ENCODE peak calls at places on chromosome 1, in nine cellular contexts. E is pancreas, Y is tibial artery, G is brain microvascular endothelial cell, M is right cardiac atrium, W is testis, D is body of pancreas, H is mammary epithelial cell, C is foreskin keratinocyte. N is an unnamed sample.

GRCh38 chr1:98884864-98885263 is 119.8 kb downstream of the PLPPR5 start:
- DNase-seq in C (no peak), E (no peak), G (no peak), Y (no peak), W (no peak), D (no peak), M (no peak), H (no peak), N (no peak)

GRCh38 chr1:152034654-152035405 is 2.0 kb downstream of the S100A11 start:
- DNase-seq in G (peak), Y (no peak), D (peak), E (no peak), H (peak), W (peak), M (peak), C (peak), N (peak)

GRCh38 chr1:151721788-151722510 is 627 bp downstream of the RIIAD1 start:
- DNase-seq in C (no peak), D (no peak), H (no peak), M (no peak), G (no peak), E (no peak), W (no peak), Y (no peak), N (no peak)

GRCh38 chr1:43197343-43198127 is 25.4 kb downstream of the CFAP57 start:
- DNase-seq in M (no peak), C (no peak), G (no peak), Y (no peak), E (no peak), H (no peak), D (no peak), W (no peak), N (no peak)

GRCh38 chr1:227558807-227559186 is 4.6 kb upstream of the ZNF678 start:
- DNase-seq in E (no peak), G (no peak), H (no peak), Y (no peak), D (no peak), W (no peak), C (no peak), M (peak), N (no peak)

GRCh38 chr1:158149175-158149574 is 31.5 kb upstream of the CD1D start:
- DNase-seq in E (no peak), M (peak), W (peak), C (no peak), H (no peak), Y (no peak), D (no peak), G (no peak), N (peak)

GRCh38 chr1:51310871-51311613 is 19.3 kb downstream of the TTC39A start:
- DNase-seq in E (no peak), D (no peak), M (no peak), Y (no peak), C (no peak), H (no peak), W (no peak), G (no peak), N (no peak)

GRCh38 chr1:23322770-23323169 is 21.3 kb downstream of the HNRNPR start:
- DNase-seq in Y (no peak), M (no peak), D (no peak), H (no peak), C (no peak), G (no peak), W (no peak), E (no peak), N (no peak)

GRCh38 chr1:200172311-200172710 is 144.8 kb downstream of the NR5A2 start:
- DNase-seq in G (no peak), D (no peak), W (no peak), M (no peak), Y (no peak), E (no peak), H (no peak), C (no peak), N (no peak)

GRCh38 chr1:212242985-212243308 is 42.3 kb upstream of the PPP2R5A start:
- DNase-seq in E (no peak), W (no peak), D (no peak), Y (no peak), H (no peak), M (no peak), C (no peak), G (no peak), N (no peak)
- H3K27ac ChIP-seq in E (peak), W (peak), D (no peak), Y (peak), H (no peak), M (peak), C (no peak), G (no peak), N (no peak)

DNA sequence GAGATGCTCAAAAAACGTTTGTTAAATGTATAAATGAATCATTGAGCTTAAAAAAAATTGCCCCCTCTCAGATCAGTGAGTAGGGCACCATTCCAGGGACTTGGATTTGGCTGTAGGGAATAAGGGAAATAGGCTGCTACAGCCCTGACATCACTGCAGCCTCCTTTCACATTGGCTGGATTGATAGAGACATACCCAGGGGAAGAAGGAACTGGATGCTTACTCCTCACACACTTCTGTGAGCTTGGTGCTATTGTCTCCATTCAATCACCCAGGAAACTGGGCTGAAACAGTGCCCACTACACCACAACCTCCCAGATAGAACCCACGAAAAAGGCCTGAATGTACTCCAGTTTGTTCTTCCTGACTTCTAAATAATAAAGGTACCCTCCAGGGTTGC is 87.2 kb downstream of the TGFBR3 start:
- DNase-seq in E (no peak), M (no peak), W (no peak), H (no peak), C (no peak), Y (no peak), D (no peak), G (no peak), N (no peak)
- H3K27ac ChIP-seq in E (no peak), M (peak), W (no peak), H (no peak), C (no peak), Y (no peak), D (no peak), G (no peak), N (no peak)

DNA sequence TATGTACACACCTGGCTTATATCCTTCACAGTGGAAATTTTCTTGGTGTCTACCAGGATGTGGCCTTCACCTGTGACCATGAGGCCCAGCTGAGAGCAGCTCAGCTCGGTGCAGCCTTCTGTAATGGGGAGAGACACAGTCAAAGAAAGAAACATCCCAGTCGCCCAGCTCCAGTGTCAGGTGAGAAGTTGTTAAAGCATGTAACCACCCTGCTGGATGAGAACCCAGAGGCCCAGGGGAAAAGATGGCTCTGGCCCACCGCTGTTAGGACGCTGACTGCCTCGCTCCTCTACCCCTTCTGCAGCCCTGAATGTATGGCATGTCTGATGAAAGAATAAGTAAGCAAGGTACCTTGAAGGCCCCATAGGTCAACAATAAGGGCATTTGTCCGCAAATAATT is 52.7 kb downstream of the SCCPDH start:
- DNase-seq in M (no peak), G (no peak), D (no peak), W (no peak), H (no peak), Y (no peak), E (no peak), C (no peak), N (no peak)
- H3K27ac ChIP-seq in M (no peak), G (no peak), D (no peak), W (no peak), H (no peak), Y (no peak), E (no peak), C (no peak), N (no peak)

GRCh38 chr1:203691454-203691853 is 64.8 kb downstream of the ATP2B4 start:
- DNase-seq in D (no peak), W (peak), M (no peak), Y (no peak), G (no peak), H (no peak), C (no peak), E (no peak), N (peak)
- H3K27ac ChIP-seq in D (no peak), W (peak), M (peak), Y (peak), G (no peak), H (peak), C (peak), E (peak), N (no peak)

GRCh38 chr1:31837441-31838158 is 21.8 kb upstream of the SPOCD1 start:
- DNase-seq in W (no peak), M (no peak), G (no peak), C (no peak), H (no peak), D (no peak), E (no peak), Y (no peak), N (no peak)
- H3K27ac ChIP-seq in W (no peak), M (no peak), G (no peak), C (no peak), H (no peak), D (no peak), E (no peak), Y (no peak), N (no peak)

GRCh38 chr1:28594661-28595411 is 2.8 kb downstream of the RAB42 start:
- DNase-seq in Y (no peak), D (no peak), E (no peak), M (peak), H (peak), C (peak), W (no peak), G (no peak), N (peak)
- H3K27ac ChIP-seq in Y (no peak), D (no peak), E (no peak), M (no peak), H (no peak), C (peak), W (no peak), G (no peak), N (no peak)

GRCh38 chr1:93702828-93703183 is 21.2 kb upstream of the BCAR3 start:
- DNase-seq in E (no peak), Y (no peak), C (no peak), W (no peak), G (no peak), H (no peak), D (no peak), M (no peak), N (no peak)

GRCh38 chr1:93703649-93704048 is 22.0 kb upstream of the BCAR3 start:
- DNase-seq in E (no peak), W (no peak), D (no peak), C (no peak), M (no peak), G (no peak), H (peak), Y (no peak), N (no peak)

GRCh38 chr1:93701619-93702018 is 20.0 kb upstream of the BCAR3 start:
- DNase-seq in C (peak), E (no peak), M (no peak), G (peak), W (no peak), D (no peak), H (peak), Y (no peak), N (peak)

GRCh38 chr1:93700532-93701469 is 19.2 kb upstream of the BCAR3 start:
- DNase-seq in E (no peak), C (no peak), D (no peak), Y (no peak), H (no peak), M (no peak), G (no peak), W (no peak), N (no peak)

GRCh38 chr1:93702102-93702827 is 20.6 kb upstream of the BCAR3 start:
- DNase-seq in M (peak), H (peak), G (no peak), Y (no peak), D (no peak), E (no peak), W (no peak), C (no peak), N (peak)
- H3K27ac ChIP-seq in M (no peak), H (peak), G (peak), Y (no peak), D (no peak), E (no peak), W (no peak), C (peak), N (peak)

GRCh38 chr1:53108646-53109580 is 33.5 kb downstream of the SLC1A7 start:
- DNase-seq in M (no peak), Y (no peak), G (peak), E (no peak), C (no peak), W (no peak), D (no peak), H (no peak), N (no peak)
- H3K27ac ChIP-seq in M (no peak), Y (peak), G (no peak), E (no peak), C (no peak), W (no peak), D (no peak), H (no peak), N (no peak)

DNA sequence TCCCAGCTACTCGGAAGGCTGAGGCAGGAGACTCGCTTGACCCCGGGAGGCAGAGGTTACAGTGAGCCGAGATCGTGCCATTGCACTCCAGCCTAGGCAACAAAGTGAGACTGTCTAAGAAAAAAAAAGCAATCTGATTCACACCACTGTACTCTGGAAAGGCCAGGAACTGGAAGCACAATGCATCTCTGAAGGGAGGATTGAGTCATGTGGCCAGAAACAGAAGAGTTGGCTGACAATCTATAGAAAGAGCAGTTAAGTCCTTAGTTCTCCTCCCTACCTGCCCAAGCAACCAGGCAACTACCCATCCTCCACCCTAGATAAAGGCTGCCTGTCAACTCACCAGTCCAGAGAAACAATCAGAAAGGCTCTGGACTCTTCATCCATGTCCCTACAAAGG is 45.8 kb downstream of the PIK3R3 start:
- DNase-seq in D (no peak), G (no peak), E (no peak), Y (no peak), H (peak), M (no peak), C (no peak), W (no peak), N (no peak)
- H3K27ac ChIP-seq in D (no peak), G (no peak), E (no peak), Y (no peak), H (no peak), M (no peak), C (no peak), W (no peak), N (no peak)

DNA sequence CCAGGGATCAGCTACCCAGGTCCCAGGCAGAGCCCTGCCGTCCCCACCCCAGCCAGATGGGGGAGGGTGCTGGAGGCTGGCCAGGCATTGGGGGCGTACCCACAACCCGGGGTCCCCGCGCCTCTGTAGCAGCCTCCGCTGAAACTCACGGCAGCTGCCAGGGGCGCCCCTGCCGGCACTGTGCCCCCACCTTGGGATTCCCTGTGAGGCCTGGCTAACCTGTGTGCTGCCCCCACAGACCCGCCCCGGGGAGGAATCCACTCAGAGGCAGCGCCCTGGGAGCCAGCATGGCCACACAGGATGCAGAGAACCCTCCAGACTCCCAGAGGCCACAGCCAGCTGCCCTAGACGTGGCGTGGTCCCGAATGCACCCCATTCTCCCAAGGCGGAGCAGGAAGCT is 3.8 kb downstream of the DVL1 start:
- DNase-seq in Y (no peak), W (no peak), C (no peak), H (peak), G (no peak), M (peak), D (no peak), E (no peak), N (no peak)
- H3K27ac ChIP-seq in Y (no peak), W (no peak), C (peak), H (peak), G (no peak), M (no peak), D (no peak), E (no peak), N (no peak)